ENCODE peak calls at places on chromosomes 13 and 19, in nine cellular contexts. A is left ventricle myocardium inferior, Y is endothelial cell of umbilical vein, D is cardiac muscle cell, F is AG04450, S is PC-3, N is neuronal stem cell, R is upper lobe of right lung, Q is mucosa of descending colon. T is an unnamed sample. For H3K9me3, the result is how much of the 10 kb centered on the place peaks cover.

GRCh38 chr19:13330285-13330684 is 176.0 kb downstream of the CACNA1A start:
- DNase-seq in Y (no peak), N (no peak), A (no peak), S (no peak), D (no peak), F (no peak), R (no peak), Q (no peak), T (no peak)

GRCh38 chr13:36369268-36370107 is 23.3 kb upstream of the SPART start:
- DNase-seq in N (no peak), F (no peak), R (no peak), Y (no peak), D (no peak), Q (no peak), S (no peak), A (no peak), T (no peak)

GRCh38 chr19:35860818-35861639 is 4.3 kb downstream of the KIRREL2 start:
- DNase-seq in R (no peak), S (no peak), F (no peak), Y (no peak), D (peak), Q (no peak), N (peak), A (no peak), T (no peak)

GRCh38 chr13:76226941-76227340 is 590.8 kb downstream of the LMO7 start:
- DNase-seq in A (no peak), Q (no peak), N (no peak), F (peak), D (no peak), R (no peak), S (no peak), Y (no peak), T (no peak)

GRCh38 chr13:51900471-51900870 is 38.7 kb downstream of the CCDC70 start:
- DNase-seq in Y (no peak), N (no peak), Q (no peak), F (no peak), R (no peak), S (no peak), D (no peak), A (no peak), T (no peak)

GRCh38 chr13:33509642-33510229 is 224.2 kb upstream of the STARD13 start:
- DNase-seq in S (peak), A (peak), Q (no peak), F (no peak), D (no peak), N (no peak), R (no peak), Y (peak), T (peak)

GRCh38 chr13:101627556-101627943 is 175.1 kb downstream of the ITGBL1 start:
- DNase-seq in A (no peak), S (peak), Q (no peak), R (no peak), N (no peak), Y (peak), D (no peak), F (no peak), T (no peak)

GRCh38 chr13:83298636-83299035 is 583.6 kb downstream of the SLITRK1 start:
- DNase-seq in F (no peak), R (no peak), Y (no peak), N (no peak), Q (no peak), S (no peak), D (no peak), A (no peak), T (no peak)

GRCh38 chr19:3304871-3305423 is 61.4 kb upstream of the NFIC start:
- DNase-seq in Y (peak), N (peak), R (peak), A (peak), F (peak), Q (peak), D (peak), S (peak), T (peak)

GRCh38 chr19:57786906-57787305 is 17.4 kb downstream of the ZNF586 start:
- DNase-seq in A (no peak), F (no peak), S (no peak), R (no peak), Q (no peak), N (no peak), D (no peak), Y (no peak), T (no peak)
- H3K9me3 ChIP-seq in A (half or more), F (half or more), S (under half), R (under half), Q (half or more), N (under half), D (under half), Y (under half), T (under half)

GRCh38 chr19:53290758-53291549 is 23.4 kb upstream of the VN1R4 start:
- DNase-seq in Q (no peak), R (no peak), D (no peak), Y (no peak), N (no peak), S (no peak), F (no peak), A (no peak), T (no peak)

GRCh38 chr19:53294786-53295441 is 27.4 kb upstream of the VN1R4 start:
- DNase-seq in N (no peak), F (no peak), A (no peak), Y (peak), R (no peak), Q (no peak), D (no peak), S (no peak), T (no peak)
- H3K9me3 ChIP-seq in N (under half), F (under half), A (half or more), Y (under half), R (under half), Q (half or more), D (under half), S (under half), T (under half)

GRCh38 chr19:27679399-27679798 is 1533.6 kb downstream of the UQCRFS1 start:
- DNase-seq in A (no peak), F (no peak), N (no peak), R (no peak), D (no peak), Q (no peak), Y (no peak), S (no peak), T (no peak)
- H3K9me3 ChIP-seq in A (under half), F (under half), N (under half), R (under half), D (under half), Q (half or more), Y (under half), S (under half), T (under half)

DNA sequence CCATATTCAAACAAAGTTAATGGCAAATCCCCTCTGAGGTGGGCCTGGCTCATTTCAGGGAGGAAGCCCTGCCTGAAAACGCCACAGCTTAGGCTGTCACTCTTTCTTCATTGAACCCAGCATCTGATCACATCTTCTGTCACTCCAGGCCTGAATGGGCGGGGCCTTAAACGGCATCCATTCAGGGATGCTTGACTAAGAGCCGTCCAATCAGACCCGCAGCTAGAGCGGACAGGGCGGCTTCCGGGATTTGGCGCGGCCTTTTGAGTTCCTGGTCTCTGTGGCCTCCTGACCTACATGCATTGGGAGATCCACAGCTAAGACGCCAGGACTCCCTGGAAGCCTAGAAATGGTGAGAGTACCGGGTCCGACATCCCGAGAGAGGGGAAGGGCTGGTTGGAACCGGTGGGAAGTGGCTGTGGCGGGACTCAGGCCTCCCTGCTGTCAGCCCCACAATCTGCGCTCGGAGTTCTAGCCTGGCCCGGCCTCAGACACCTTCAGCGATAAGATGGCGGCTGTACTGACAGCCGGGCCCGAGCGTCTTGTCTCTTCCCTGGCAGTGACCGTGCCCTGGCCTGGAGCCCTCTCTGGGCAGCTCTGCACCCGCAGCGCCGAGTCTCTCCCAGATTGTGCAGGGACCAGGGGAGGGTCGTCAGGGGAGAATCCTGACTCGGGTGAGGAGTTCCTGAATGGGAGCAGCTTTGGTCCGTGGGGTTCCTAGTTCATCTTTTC is at the start of gene ZNF723:
- DNase-seq in A (no peak), Y (no peak), D (no peak), F (no peak), N (no peak), Q (no peak), S (no peak), R (no peak), T (no peak)
- H3K9me3 ChIP-seq in A (half or more), Y (under half), D (under half), F (half or more), N (under half), Q (half or more), S (under half), R (under half), T (under half)

DNA sequence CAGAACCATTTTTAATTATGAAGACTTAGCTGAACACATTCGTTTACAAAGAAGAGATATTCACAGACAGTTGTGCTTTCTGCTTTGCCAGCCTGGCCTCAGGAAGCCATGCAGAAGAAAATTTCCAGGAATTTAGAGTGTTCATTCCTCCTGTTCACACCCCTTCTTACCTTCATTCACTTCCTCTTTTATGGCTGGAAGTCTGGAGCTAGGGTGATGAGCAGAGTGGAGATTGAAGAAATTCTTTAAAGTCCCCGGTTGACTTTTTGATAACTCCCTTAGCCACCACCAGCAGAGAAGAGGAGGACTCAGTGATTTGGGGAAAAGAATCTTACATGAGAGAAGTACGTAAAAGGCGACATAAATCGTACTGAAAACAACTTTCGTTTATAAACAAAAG is 263.6 kb upstream of the TSHZ3 start:
- DNase-seq in N (no peak), Y (no peak), Q (no peak), F (no peak), R (no peak), A (no peak), D (no peak), S (no peak), T (no peak)
- H3K9me3 ChIP-seq in N (under half), Y (under half), Q (under half), F (under half), R (under half), A (under half), D (under half), S (under half), T (under half)

DNA sequence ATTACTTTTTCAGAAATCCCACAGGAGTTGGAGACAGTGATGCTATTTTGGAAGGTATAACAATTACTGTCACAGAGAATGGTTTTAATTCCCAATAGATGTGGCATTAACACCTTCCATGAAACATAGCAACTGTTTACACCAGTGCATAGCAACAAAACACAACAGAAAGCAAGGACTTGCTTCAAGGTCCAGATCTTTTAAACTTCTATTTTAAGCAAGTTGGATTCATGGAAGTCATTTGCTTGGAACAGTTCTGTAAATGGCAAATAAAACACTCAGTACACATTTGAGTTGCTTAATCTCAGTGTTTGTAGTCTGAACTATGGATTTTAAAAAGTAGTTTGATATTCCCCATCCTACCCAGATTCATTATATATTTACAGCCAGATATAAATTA is 386.0 kb upstream of the SPRY2 start:
- DNase-seq in F (no peak), Y (no peak), D (no peak), R (no peak), N (no peak), Q (no peak), A (no peak), S (no peak), T (no peak)
- H3K9me3 ChIP-seq in F (under half), Y (under half), D (under half), R (under half), N (under half), Q (under half), A (under half), S (under half), T (under half)

GRCh38 chr19:56884481-56884880 is 44.0 kb upstream of the PEG3 start:
- DNase-seq in N (no peak), S (no peak), Q (no peak), F (no peak), A (no peak), Y (no peak), R (no peak), D (no peak), T (no peak)
- H3K9me3 ChIP-seq in N (under half), S (under half), Q (half or more), F (half or more), A (under half), Y (under half), R (under half), D (under half), T (under half)

GRCh38 chr13:27493981-27494380 is 43.6 kb upstream of the MTIF3 start:
- DNase-seq in S (no peak), Y (no peak), Q (no peak), D (no peak), F (no peak), R (no peak), A (no peak), N (no peak), T (no peak)
- H3K9me3 ChIP-seq in S (under half), Y (under half), Q (under half), D (under half), F (under half), R (under half), A (under half), N (under half), T (under half)